ENCODE peak calls at places on chromosome 6, in four cellular contexts. One of them, this sample, is unnamed.

GRCh38 chr6:41509596-41509995 is 36.6 kb upstream of the FOXP4 start:
- DNase-seq in T follicular helper cell: no peak
- DNase-seq in T-cell: no peak
- DNase-seq in GM13977: no peak
- DNase-seq in this sample: no peak

GRCh38 chr6:52582996-52583395 is 6.1 kb upstream of the TRAM2 start:
- DNase-seq in GM13977: no peak
- DNase-seq in T-cell: no peak
- DNase-seq in T follicular helper cell: no peak
- DNase-seq in this sample: no peak

GRCh38 chr6:44234101-44235090 is 11.0 kb downstream of the SLC29A1 start:
- DNase-seq in T follicular helper cell: no peak
- DNase-seq in GM13977: peak
- DNase-seq in T-cell: no peak
- DNase-seq in this sample: peak

GRCh38 chr6:25630508-25631229 is 21.3 kb upstream of the SCGN start:
- DNase-seq in T-cell: no peak
- DNase-seq in T follicular helper cell: no peak
- DNase-seq in GM13977: no peak
- DNase-seq in this sample: no peak

GRCh38 chr6:133240511-133241087 is 558 bp upstream of the EYA4 start:
- DNase-seq in T-cell: no peak
- DNase-seq in GM13977: peak
- DNase-seq in T follicular helper cell: no peak
- DNase-seq in this sample: no peak

GRCh38 chr6:13614926-13615801 is at the start of gene NOL7:
- DNase-seq in GM13977: peak
- DNase-seq in T follicular helper cell: peak
- DNase-seq in T-cell: peak
- DNase-seq in this sample: peak

GRCh38 chr6:21381336-21381963 is 212.1 kb upstream of the SOX4 start:
- DNase-seq in T follicular helper cell: no peak
- DNase-seq in GM13977: no peak
- DNase-seq in T-cell: no peak
- DNase-seq in this sample: no peak

GRCh38 chr6:13304580-13305255 is 23.6 kb downstream of the TBC1D7 start:
- DNase-seq in T follicular helper cell: no peak
- DNase-seq in T-cell: no peak
- DNase-seq in GM13977: peak
- DNase-seq in this sample: peak

GRCh38 chr6:36131517-36132220 is 1.4 kb downstream of the MAPK13 start:
- DNase-seq in T-cell: peak
- DNase-seq in T follicular helper cell: no peak
- DNase-seq in GM13977: peak
- DNase-seq in this sample: peak

This sample was measured in Karpas-422.